ENCODE peak calls at places on chromosomes 7 and 10, in ten cellular contexts. One of them, this sample, is unnamed.

GRCh38 chr10:66398653-66399052 is 527.2 kb upstream of the LRRTM3 start:
- DNase-seq in stimulated activated CD8-positive, alpha-beta memory T cell treated with anti-CD3 and anti-CD28 coated beads, Interleukin-15, amount 100 ng/mL, for 4 hours: no peak
- DNase-seq in hippocampal formation: no peak
- DNase-seq in AG08395: no peak
- DNase-seq in GM12864: no peak
- DNase-seq in lower lobe of right lung: no peak
- DNase-seq in HCEC 1CT: no peak
- DNase-seq in substantia nigra: no peak
- DNase-seq in NCI-H2029 treated with DMSO at 0.1 percent for 48 hours: no peak
- DNase-seq in activated CD4-positive, alpha-beta T cell treated with anti-CD3 and anti-CD28 coated beads for 48 hours: no peak
- DNase-seq in this sample: no peak

GRCh38 chr10:89074120-89074519 is 83.5 kb downstream of the FAS start:
- DNase-seq in GM12864: no peak
- DNase-seq in NCI-H2029 treated with DMSO at 0.1 percent for 48 hours: no peak
- DNase-seq in activated CD4-positive, alpha-beta T cell treated with anti-CD3 and anti-CD28 coated beads for 48 hours: no peak
- DNase-seq in AG08395: no peak
- DNase-seq in HCEC 1CT: no peak
- DNase-seq in stimulated activated CD8-positive, alpha-beta memory T cell treated with anti-CD3 and anti-CD28 coated beads, Interleukin-15, amount 100 ng/mL, for 4 hours: no peak
- DNase-seq in substantia nigra: no peak
- DNase-seq in lower lobe of right lung: peak
- DNase-seq in hippocampal formation: no peak
- DNase-seq in this sample: peak

GRCh38 chr10:97827778-97828291 is 21.8 kb upstream of the GOLGA7B start:
- DNase-seq in lower lobe of right lung: no peak
- DNase-seq in GM12864: no peak
- DNase-seq in HCEC 1CT: no peak
- DNase-seq in hippocampal formation: no peak
- DNase-seq in substantia nigra: no peak
- DNase-seq in AG08395: peak
- DNase-seq in activated CD4-positive, alpha-beta T cell treated with anti-CD3 and anti-CD28 coated beads for 48 hours: no peak
- DNase-seq in stimulated activated CD8-positive, alpha-beta memory T cell treated with anti-CD3 and anti-CD28 coated beads, Interleukin-15, amount 100 ng/mL, for 4 hours: no peak
- DNase-seq in NCI-H2029 treated with DMSO at 0.1 percent for 48 hours: no peak
- DNase-seq in this sample: no peak

GRCh38 chr7:21184956-21185355 is 242.9 kb upstream of the SP4 start:
- DNase-seq in substantia nigra: no peak
- DNase-seq in AG08395: no peak
- DNase-seq in hippocampal formation: no peak
- DNase-seq in activated CD4-positive, alpha-beta T cell treated with anti-CD3 and anti-CD28 coated beads for 48 hours: no peak
- DNase-seq in stimulated activated CD8-positive, alpha-beta memory T cell treated with anti-CD3 and anti-CD28 coated beads, Interleukin-15, amount 100 ng/mL, for 4 hours: no peak
- DNase-seq in GM12864: no peak
- DNase-seq in NCI-H2029 treated with DMSO at 0.1 percent for 48 hours: no peak
- DNase-seq in HCEC 1CT: no peak
- DNase-seq in lower lobe of right lung: no peak
- DNase-seq in this sample: no peak

GRCh38 chr10:58758311-58758710 is 245.6 kb downstream of the BICC1 start:
- DNase-seq in activated CD4-positive, alpha-beta T cell treated with anti-CD3 and anti-CD28 coated beads for 48 hours: no peak
- DNase-seq in NCI-H2029 treated with DMSO at 0.1 percent for 48 hours: no peak
- DNase-seq in HCEC 1CT: no peak
- DNase-seq in hippocampal formation: no peak
- DNase-seq in lower lobe of right lung: no peak
- DNase-seq in substantia nigra: no peak
- DNase-seq in GM12864: no peak
- DNase-seq in AG08395: no peak
- DNase-seq in stimulated activated CD8-positive, alpha-beta memory T cell treated with anti-CD3 and anti-CD28 coated beads, Interleukin-15, amount 100 ng/mL, for 4 hours: no peak
- DNase-seq in this sample: no peak

GRCh38 chr7:2840458-2840857 is 3.6 kb downstream of the GNA12 start:
- DNase-seq in activated CD4-positive, alpha-beta T cell treated with anti-CD3 and anti-CD28 coated beads for 48 hours: no peak
- DNase-seq in hippocampal formation: no peak
- DNase-seq in GM12864: no peak
- DNase-seq in HCEC 1CT: no peak
- DNase-seq in substantia nigra: no peak
- DNase-seq in NCI-H2029 treated with DMSO at 0.1 percent for 48 hours: no peak
- DNase-seq in stimulated activated CD8-positive, alpha-beta memory T cell treated with anti-CD3 and anti-CD28 coated beads, Interleukin-15, amount 100 ng/mL, for 4 hours: no peak
- DNase-seq in lower lobe of right lung: no peak
- DNase-seq in AG08395: no peak
- DNase-seq in this sample: no peak

GRCh38 chr7:15686209-15686956 is at the start of gene MEOX2:
- DNase-seq in GM12864: no peak
- DNase-seq in NCI-H2029 treated with DMSO at 0.1 percent for 48 hours: peak
- DNase-seq in substantia nigra: no peak
- DNase-seq in hippocampal formation: no peak
- DNase-seq in stimulated activated CD8-positive, alpha-beta memory T cell treated with anti-CD3 and anti-CD28 coated beads, Interleukin-15, amount 100 ng/mL, for 4 hours: no peak
- DNase-seq in activated CD4-positive, alpha-beta T cell treated with anti-CD3 and anti-CD28 coated beads for 48 hours: no peak
- DNase-seq in AG08395: peak
- DNase-seq in HCEC 1CT: peak
- DNase-seq in lower lobe of right lung: peak
- DNase-seq in this sample: peak

GRCh38 chr10:2037966-2038493 is 300.7 kb upstream of the ADARB2 start:
- DNase-seq in GM12864: no peak
- DNase-seq in HCEC 1CT: no peak
- DNase-seq in AG08395: no peak
- DNase-seq in hippocampal formation: no peak
- DNase-seq in NCI-H2029 treated with DMSO at 0.1 percent for 48 hours: no peak
- DNase-seq in lower lobe of right lung: no peak
- DNase-seq in substantia nigra: no peak
- DNase-seq in activated CD4-positive, alpha-beta T cell treated with anti-CD3 and anti-CD28 coated beads for 48 hours: peak
- DNase-seq in stimulated activated CD8-positive, alpha-beta memory T cell treated with anti-CD3 and anti-CD28 coated beads, Interleukin-15, amount 100 ng/mL, for 4 hours: no peak
- DNase-seq in this sample: no peak

This sample was measured in left ventricle myocardium superior.